ENCODE peak calls at places on chromosomes 16 and 17, in seven cellular contexts. T is AG09319, G is Caco-2, V is HT1080, N is retina, Z is RCC 7860, F is COR-L47. M is an unnamed sample.

GRCh38 chr17:10262451-10262850 is 64.0 kb upstream of the GAS7 start:
- DNase-seq in Z (no peak), N (no peak), V (no peak), G (no peak), F (no peak), T (no peak), M (no peak)

GRCh38 chr16:88784074-88784855 is 755 bp downstream of the PIEZO1 start:
- DNase-seq in T (no peak), N (peak), V (peak), Z (peak), F (no peak), G (peak), M (peak)

GRCh38 chr16:30113031-30113710 is at the start of gene GDPD3:
- DNase-seq in F (no peak), T (no peak), G (no peak), V (peak), N (no peak), Z (peak), M (no peak)

GRCh38 chr17:54678158-54678557 is 222.5 kb upstream of the TOM1L1 start:
- DNase-seq in N (no peak), F (no peak), G (no peak), Z (no peak), T (no peak), V (no peak), M (no peak)

GRCh38 chr17:34721326-34721725 is 141.9 kb downstream of the TMEM132E start:
- DNase-seq in V (peak), F (no peak), N (no peak), G (no peak), Z (peak), T (no peak), M (no peak)

GRCh38 chr16:72247821-72248253 is 75.9 kb upstream of the PMFBP1 start:
- DNase-seq in G (no peak), V (peak), T (no peak), F (no peak), N (no peak), Z (no peak), M (no peak)

GRCh38 chr17:51869387-51869786 is 289.1 kb downstream of the CA10 start:
- DNase-seq in Z (no peak), N (no peak), G (peak), T (no peak), F (no peak), V (no peak), M (no peak)

GRCh38 chr17:42844761-42845555 is 578 bp downstream of the AOC2 start:
- DNase-seq in V (no peak), Z (no peak), F (no peak), T (no peak), G (no peak), N (no peak), M (no peak)

GRCh38 chr17:44417553-44417952 is 28.1 kb upstream of the ITGA2B start:
- DNase-seq in G (no peak), T (peak), N (no peak), F (no peak), V (peak), Z (peak), M (peak)

GRCh38 chr17:65956814-65957213 is 235.1 kb downstream of the CEP112 start:
- DNase-seq in F (no peak), V (peak), T (no peak), G (no peak), N (no peak), Z (no peak), M (no peak)

M was measured in A549.